ENCODE peak calls at places on chromosomes 4 and X, in eight cellular contexts. K is IMR-90, N is lower leg skin, Y is tibial nerve, J is gastrocnemius medialis, R is breast epithelium, Z is ovary, S is A549. E is an unnamed sample.
A peak's percentile ranks its signal among the peaks of the same experiment; 100 is the strongest.

GRCh38 chrX:10169180-10169579 is 12.4 kb downstream of the CLCN4 start:
- DNase-seq in J (no peak), N (no peak), K (no peak), Z (no peak), R (no peak), S (no peak), Y (no peak), E (no peak)

GRCh38 chrX:69424161-69424560 is 80.0 kb upstream of the NALF2 start:
- DNase-seq in J (no peak), R (no peak), Y (no peak), N (no peak), Z (no peak), K (peak; percentile 16), S (peak; percentile 9), E (no peak)

GRCh38 chr4:173125216-173125812 is 43.3 kb upstream of the GALNT7 start:
- DNase-seq in J (no peak), R (no peak), Y (no peak), Z (no peak), S (no peak), K (no peak), N (no peak), E (no peak)

GRCh38 chr4:56752985-56753384 is 68.5 kb downstream of the SPINK2 start:
- DNase-seq in J (no peak), R (peak; percentile 54), Z (no peak), K (no peak), Y (no peak), S (no peak), N (peak; percentile 35), E (no peak)

GRCh38 chrX:124232523-124233201 is 99.8 kb upstream of the TEX13D start:
- DNase-seq in K (no peak), S (no peak), J (no peak), R (no peak), Z (no peak), Y (no peak), N (no peak), E (peak; percentile 32)

GRCh38 chr4:5186584-5187170 is 135.4 kb downstream of the STK32B start:
- DNase-seq in S (no peak), R (no peak), Z (no peak), Y (no peak), N (no peak), J (no peak), K (no peak), E (no peak)

GRCh38 chr4:27087306-27088045 is 226.8 kb downstream of the STIM2 start:
- DNase-seq in S (no peak), K (no peak), J (no peak), Y (no peak), R (no peak), Z (no peak), N (peak; percentile 8), E (no peak)

GRCh38 chrX:10101269-10101668 is 55.5 kb upstream of the CLCN4 start:
- DNase-seq in J (no peak), Z (no peak), K (peak; percentile 40), Y (no peak), S (peak; percentile 42), N (no peak), R (no peak), E (no peak)

GRCh38 chr4:114597410-114598115 is 1.0 kb upstream of the UGT8 start:
- DNase-seq in Z (no peak), R (no peak), N (no peak), Y (no peak), S (no peak), J (no peak), K (no peak), E (no peak)

GRCh38 chrX:25300994-25301393 is 285.2 kb upstream of the ARX start:
- DNase-seq in Y (no peak), J (no peak), Z (no peak), N (no peak), K (no peak), R (no peak), S (no peak), E (no peak)

GRCh38 chr4:123744664-123745290 is 348.2 kb downstream of the SPRY1 start:
- DNase-seq in S (no peak), R (no peak), K (peak; percentile 7), J (no peak), Z (peak; percentile 44), Y (no peak), N (no peak), E (no peak)

GRCh38 chrX:140180585-140180984 is 215.3 kb upstream of the CXorf66 start:
- DNase-seq in J (no peak), Z (no peak), K (peak; percentile 82), N (no peak), R (no peak), Y (no peak), S (no peak), E (no peak)

GRCh38 chrX:40531056-40531826 is 49.5 kb upstream of the ATP6AP2 start:
- DNase-seq in N (no peak), S (no peak), R (no peak), K (no peak), J (no peak), Y (no peak), Z (no peak), E (no peak)

GRCh38 chr4:49221209-49221608 is 235.1 kb downstream of the CWH43 start:
- DNase-seq in S (no peak), R (no peak), J (no peak), Y (no peak), Z (no peak), K (no peak), N (no peak), E (no peak)

GRCh38 chrX:51860679-51861078 is 32.7 kb upstream of the MAGED1 start:
- DNase-seq in S (peak; percentile 25), Y (peak; percentile 7), R (no peak), J (no peak), N (no peak), K (peak; percentile 32), Z (no peak), E (peak; percentile 19)

GRCh38 chr4:100894339-100894870 is 376.6 kb upstream of the EMCN start:
- DNase-seq in Z (no peak), R (no peak), K (no peak), S (no peak), N (no peak), J (no peak), Y (no peak), E (no peak)

GRCh38 chr4:36794716-36795115 is 449.8 kb upstream of the NWD2 start:
- DNase-seq in Y (no peak), K (no peak), J (no peak), S (no peak), N (no peak), R (no peak), Z (no peak), E (no peak)

GRCh38 chrX:10450229-10450958 is 170.0 kb downstream of the MID1 start:
- DNase-seq in Z (no peak), J (no peak), Y (no peak), K (peak; percentile 82), R (no peak), N (no peak), S (no peak), E (no peak)

GRCh38 chr4:68077301-68077700 is 52.4 kb downstream of the TMPRSS11F start:
- DNase-seq in K (no peak), S (no peak), J (no peak), N (no peak), Y (no peak), Z (no peak), R (no peak), E (no peak)

GRCh38 chr4:164780839-164781238 is 26.9 kb downstream of the SMIM31 start:
- DNase-seq in S (no peak), N (no peak), J (no peak), Y (no peak), K (no peak), Z (no peak), R (no peak), E (no peak)

GRCh38 chr4:164783966-164784365 is 30.0 kb downstream of the SMIM31 start:
- DNase-seq in K (no peak), Y (no peak), R (no peak), S (no peak), N (no peak), J (no peak), Z (no peak), E (no peak)

GRCh38 chr4:164779080-164779479 is 25.1 kb downstream of the SMIM31 start:
- DNase-seq in S (no peak), Y (no peak), N (no peak), K (no peak), R (no peak), Z (no peak), J (no peak), E (no peak)

DNA sequence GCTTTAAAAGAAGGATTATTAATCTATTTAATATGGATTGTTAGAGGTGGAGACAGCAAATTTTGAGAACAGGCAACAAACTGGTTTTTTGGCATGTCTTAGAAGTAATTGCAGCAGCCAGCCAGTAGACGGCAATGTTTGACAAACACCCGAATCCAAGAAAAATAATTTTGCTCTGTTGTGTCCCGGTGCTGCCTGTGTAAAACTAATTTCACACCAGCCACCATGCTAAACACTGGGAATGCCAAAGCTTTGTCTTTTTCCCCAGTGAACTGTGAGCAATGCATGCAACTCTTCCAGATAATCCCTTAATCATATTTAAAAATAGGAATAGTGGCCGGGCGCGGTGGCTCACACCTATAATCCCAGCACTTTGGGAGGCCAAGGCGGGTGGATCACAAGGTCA is 25.9 kb downstream of the SMIM31 start:
- DNase-seq in K (peak; percentile 31), R (no peak), Y (no peak), Z (no peak), S (peak; percentile 35), N (no peak), J (no peak), E (no peak)
- TF ChIP-seq CTCF in K (peak; percentile 63), R (peak; percentile 25), Y (peak; percentile 66), Z (peak; percentile 38), S (peak; percentile 69), N (no peak), J (peak; percentile 25), E (peak; percentile 55)

GRCh38 chr4:1809754-1810502 is 16.8 kb downstream of the FGFR3 start:
- DNase-seq in R (no peak), K (peak; percentile 46), Z (peak; percentile 67), Y (peak; percentile 10), J (no peak), N (no peak), S (peak; percentile 72), E (peak; percentile 66)
- TF ChIP-seq POLR2A in R (no peak), K (peak; percentile 59), Z (no peak), Y (no peak), J (no peak), N (no peak), S (no peak), E (no peak)

DNA sequence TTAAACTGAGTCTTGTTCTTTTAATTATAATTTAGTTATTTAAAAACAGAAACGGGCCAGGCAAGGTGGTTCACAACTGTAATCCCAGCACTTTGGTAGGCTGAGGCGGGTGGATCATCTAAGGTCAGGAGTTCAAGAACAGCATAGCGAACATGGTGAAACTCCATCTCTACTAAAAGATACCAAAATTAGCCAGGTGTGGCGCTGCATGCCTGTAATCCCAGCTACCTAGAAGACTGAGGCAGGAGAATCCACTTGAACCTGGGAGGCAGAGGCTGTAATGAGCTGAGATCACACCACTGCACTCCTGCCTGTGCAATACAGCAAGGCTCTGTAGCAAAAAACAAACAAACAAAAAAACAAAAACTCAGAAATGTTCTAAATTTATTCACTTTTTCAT is 852.9 kb downstream of the TECRL start:
- DNase-seq in Y (no peak), K (no peak), Z (no peak), S (peak; percentile 1), J (no peak), N (no peak), R (no peak), E (no peak)
- TF ChIP-seq CTCF in Y (no peak), K (no peak), Z (no peak), S (no peak), J (no peak), N (no peak), R (no peak), E (no peak)

GRCh38 chr4:39406763-39407583 is at the start of gene KLB:
- DNase-seq in R (no peak), J (no peak), Y (no peak), N (no peak), K (no peak), Z (no peak), S (peak; percentile 59), E (no peak)
- TF ChIP-seq POLR2A in R (no peak), J (no peak), Y (no peak), N (no peak), K (no peak), Z (no peak), S (no peak), E (no peak)